ENCODE peak calls at places on chromosomes 3 and 15, in six cellular contexts. L is lower lobe of right lung, F is HFF-Myc, K is pancreas, J is A549, Y is HAP-1. M is an unnamed sample.

GRCh38 chr3:110519066-110519465 is 552.5 kb upstream of the NECTIN3 start:
- DNase-seq in L (no peak), F (no peak), K (no peak), J (no peak), Y (no peak), M (no peak)

GRCh38 chr3:11641683-11642407 is 1.9 kb downstream of the VGLL4 start:
- DNase-seq in L (no peak), F (no peak), K (no peak), J (no peak), Y (peak), M (no peak)

GRCh38 chr3:52532517-52532837 is 1.2 kb downstream of the NT5DC2 start:
- DNase-seq in L (no peak), F (no peak), K (peak), J (no peak), Y (peak), M (peak)

GRCh38 chr15:99956022-99956775 is 223.0 kb upstream of the LYSMD4 start:
- DNase-seq in L (no peak), F (no peak), K (no peak), J (no peak), Y (no peak), M (peak)

GRCh38 chr3:78041486-78041885 is 1001.6 kb downstream of the ROBO2 start:
- DNase-seq in L (no peak), F (no peak), K (no peak), J (no peak), Y (no peak), M (no peak)

GRCh38 chr15:101127503-101128076 is 124.3 kb downstream of the CHSY1 start:
- DNase-seq in L (peak), F (peak), K (peak), J (no peak), Y (peak), M (peak)

GRCh38 chr15:83971967-83972366 is 263.6 kb upstream of the GOLGA6L4 start:
- DNase-seq in L (no peak), F (peak), K (no peak), J (no peak), Y (no peak), M (no peak)

GRCh38 chr3:107596639-107597038 is 73.9 kb downstream of the BBX start:
- DNase-seq in L (no peak), F (no peak), K (no peak), J (no peak), Y (no peak), M (no peak)

GRCh38 chr15:68584704-68585573 is 6.1 kb downstream of the CORO2B start:
- DNase-seq in L (no peak), F (no peak), K (no peak), J (no peak), Y (no peak), M (no peak)

GRCh38 chr3:195071916-195072820 is 198.8 kb downstream of the XXYLT1 start:
- DNase-seq in L (peak), F (no peak), K (no peak), J (no peak), Y (no peak), M (no peak)

GRCh38 chr15:82021992-82022391 is 23.8 kb downstream of the MEX3B start:
- DNase-seq in L (no peak), F (peak), K (no peak), J (no peak), Y (no peak), M (no peak)

GRCh38 chr3:173739716-173740115 is 342.2 kb downstream of the NLGN1 start:
- DNase-seq in L (no peak), F (no peak), K (no peak), J (no peak), Y (no peak), M (no peak)

GRCh38 chr15:72599855-72600464 is 54.5 kb upstream of the GOLGA6B start:
- DNase-seq in L (no peak), F (peak), K (no peak), J (peak), Y (peak), M (no peak)

GRCh38 chr3:39962566-39962965 is 153.2 kb downstream of the MYRIP start:
- DNase-seq in L (no peak), F (no peak), K (no peak), J (no peak), Y (no peak), M (no peak)

GRCh38 chr15:64222573-64223361 is 59.9 kb upstream of the PPIB start:
- DNase-seq in L (no peak), F (no peak), K (no peak), J (no peak), Y (no peak), M (no peak)

GRCh38 chr3:66486646-66487045 is 14.2 kb downstream of the LRIG1 start:
- DNase-seq in L (no peak), F (no peak), K (no peak), J (no peak), Y (no peak), M (no peak)

GRCh38 chr3:129599607-129600006 is 6.9 kb downstream of the PLXND1 start:
- DNase-seq in L (peak), F (no peak), K (no peak), J (peak), Y (no peak), M (no peak)

GRCh38 chr15:31869640-31870335 is 160.5 kb upstream of the CHRNA7 start:
- DNase-seq in L (no peak), F (no peak), K (no peak), J (no peak), Y (peak), M (no peak)

GRCh38 chr3:135109681-135110080 is 314.6 kb downstream of the EPHB1 start:
- DNase-seq in L (no peak), F (no peak), K (no peak), J (no peak), Y (no peak), M (no peak)

GRCh38 chr3:53226841-53227407 is 28.9 kb downstream of the TKT start:
- DNase-seq in L (peak), F (no peak), K (no peak), J (no peak), Y (no peak), M (no peak)

GRCh38 chr3:146396792-146397191 is 72.6 kb downstream of the PLSCR2 start:
- DNase-seq in L (no peak), F (no peak), K (no peak), J (no peak), Y (no peak), M (no peak)

GRCh38 chr3:171267089-171267488 is 193.1 kb downstream of the TNIK start:
- DNase-seq in L (no peak), F (no peak), K (no peak), J (no peak), Y (no peak), M (no peak)

GRCh38 chr15:72193781-72194396 is 3.7 kb downstream of the GRAMD2A start:
- DNase-seq in L (no peak), F (no peak), K (no peak), J (no peak), Y (no peak), M (no peak)

GRCh38 chr15:45205192-45205591 is 17.4 kb upstream of the SHF start:
- DNase-seq in L (no peak), F (peak), K (peak), J (peak), Y (peak), M (no peak)

GRCh38 chr3:8581373-8581772 is 63.2 kb downstream of the SSUH2 start:
- DNase-seq in L (no peak), F (no peak), K (no peak), J (no peak), Y (no peak), M (no peak)

GRCh38 chr3:27357665-27358258 is 11.4 kb downstream of the NEK10 start:
- DNase-seq in L (no peak), F (peak), K (peak), J (peak), Y (peak), M (no peak)

GRCh38 chr15:89492111-89492641 is 4.2 kb downstream of the RHCG start:
- DNase-seq in L (no peak), F (no peak), K (no peak), J (no peak), Y (peak), M (peak)

GRCh38 chr3:192875971-192876565 is 41.6 kb downstream of the MB21D2 start:
- DNase-seq in L (no peak), F (no peak), K (no peak), J (no peak), Y (no peak), M (no peak)

GRCh38 chr15:100092034-100092433 is 249.7 kb downstream of the ADAMTS17 start:
- DNase-seq in L (no peak), F (no peak), K (no peak), J (no peak), Y (no peak), M (no peak)

GRCh38 chr15:90561344-90562244 is 31.9 kb downstream of the CRTC3 start:
- DNase-seq in L (no peak), F (no peak), K (no peak), J (no peak), Y (no peak), M (no peak)

GRCh38 chr3:130846181-130846580 is 47.7 kb upstream of the ATP2C1 start:
- DNase-seq in L (no peak), F (no peak), K (no peak), J (no peak), Y (no peak), M (no peak)

GRCh38 chr3:130850846-130851245 is 43.0 kb upstream of the ATP2C1 start:
- DNase-seq in L (no peak), F (no peak), K (no peak), J (no peak), Y (no peak), M (no peak)

GRCh38 chr3:130849111-130849552 is 44.8 kb upstream of the ATP2C1 start:
- DNase-seq in L (peak), F (no peak), K (peak), J (no peak), Y (no peak), M (no peak)

GRCh38 chr3:130854208-130854864 is 39.5 kb upstream of the ATP2C1 start:
- DNase-seq in L (no peak), F (no peak), K (no peak), J (no peak), Y (no peak), M (no peak)

GRCh38 chr3:130850044-130850797 is 43.7 kb upstream of the ATP2C1 start:
- DNase-seq in L (no peak), F (no peak), K (peak), J (peak), Y (peak), M (no peak)
- H3K4me3 ChIP-seq in L (peak), F (no peak), K (no peak), J (no peak), Y (no peak), M (peak)

GRCh38 chr3:184737641-184738518 is 26.0 kb upstream of the MAGEF1 start:
- DNase-seq in L (no peak), F (no peak), K (no peak), J (no peak), Y (no peak), M (peak)
- H3K4me3 ChIP-seq in L (no peak), F (no peak), K (no peak), J (no peak), Y (no peak), M (no peak)

GRCh38 chr3:168961271-168961670 is 702.2 kb downstream of the MECOM start:
- DNase-seq in L (no peak), F (no peak), K (no peak), J (no peak), Y (no peak), M (no peak)
- H3K4me3 ChIP-seq in L (no peak), F (no peak), K (no peak), J (no peak), Y (no peak), M (no peak)

GRCh38 chr15:96924570-96924969 is 594.1 kb downstream of the NR2F2 start:
- DNase-seq in L (no peak), F (no peak), K (no peak), J (no peak), Y (no peak), M (no peak)
- H3K4me3 ChIP-seq in L (no peak), F (no peak), K (no peak), J (no peak), Y (no peak), M (no peak)